ENCODE peak calls at places on chromosomes 7 and 10, in six cellular contexts. One of them, this sample, is unnamed.

GRCh38 chr10:48463318-48464003 is 141.4 kb downstream of the ARHGAP22 start:
- DNase-seq in SK-N-SH: peak; percentile 61
- DNase-seq in H1: no peak
- DNase-seq in HepG2: no peak
- DNase-seq in HCT116: no peak
- DNase-seq in GM12878: no peak
- DNase-seq in this sample: no peak

GRCh38 chr7:45196374-45196773 is 38.8 kb downstream of the RAMP3 start:
- DNase-seq in HepG2: no peak
- DNase-seq in SK-N-SH: no peak
- DNase-seq in GM12878: peak; percentile 9
- DNase-seq in HCT116: no peak
- DNase-seq in H1: no peak
- DNase-seq in this sample: no peak

GRCh38 chr7:100835903-100836811 is 8.8 kb upstream of the EPHB4 start:
- DNase-seq in HCT116: no peak
- DNase-seq in SK-N-SH: peak; percentile 36
- DNase-seq in GM12878: no peak
- DNase-seq in H1: peak; percentile 96
- DNase-seq in HepG2: no peak
- DNase-seq in this sample: no peak

GRCh38 chr10:62461120-62461519 is 87.0 kb downstream of the ZNF365 start:
- DNase-seq in HCT116: no peak
- DNase-seq in HepG2: no peak
- DNase-seq in GM12878: no peak
- DNase-seq in SK-N-SH: no peak
- DNase-seq in H1: no peak
- DNase-seq in this sample: no peak

GRCh38 chr7:33701927-33702326 is 203.4 kb upstream of the BMPER start:
- DNase-seq in HCT116: no peak
- DNase-seq in GM12878: no peak
- DNase-seq in HepG2: no peak
- DNase-seq in SK-N-SH: no peak
- DNase-seq in H1: no peak
- DNase-seq in this sample: no peak

GRCh38 chr10:1754506-1755177 is 17.3 kb upstream of the ADARB2 start:
- DNase-seq in HCT116: no peak
- DNase-seq in H1: no peak
- DNase-seq in SK-N-SH: no peak
- DNase-seq in HepG2: no peak
- DNase-seq in GM12878: no peak
- DNase-seq in this sample: no peak

GRCh38 chr10:22740180-22740579 is 25.8 kb upstream of the PIP4K2A start:
- DNase-seq in H1: no peak
- DNase-seq in HepG2: peak; percentile 14
- DNase-seq in SK-N-SH: no peak
- DNase-seq in HCT116: no peak
- DNase-seq in GM12878: no peak
- DNase-seq in this sample: no peak

GRCh38 chr7:127588697-127589482 is 679 bp downstream of the ARF5 start:
- DNase-seq in GM12878: no peak
- DNase-seq in HCT116: peak; percentile 29
- DNase-seq in H1: peak; percentile 31
- DNase-seq in HepG2: peak; percentile 50
- DNase-seq in SK-N-SH: peak; percentile 94
- DNase-seq in this sample: peak; percentile 46

GRCh38 chr10:43225004-43225786 is 41.7 kb downstream of the RASGEF1A start:
- DNase-seq in H1: no peak
- DNase-seq in GM12878: no peak
- DNase-seq in HepG2: no peak
- DNase-seq in HCT116: no peak
- DNase-seq in SK-N-SH: no peak
- DNase-seq in this sample: no peak

GRCh38 chr10:52447931-52448353 is 133.9 kb downstream of the DKK1 start:
- DNase-seq in HCT116: no peak
- DNase-seq in SK-N-SH: no peak
- DNase-seq in HepG2: no peak
- DNase-seq in H1: no peak
- DNase-seq in GM12878: no peak
- DNase-seq in this sample: peak; percentile 9

GRCh38 chr7:152424348-152425108 is 11.3 kb downstream of the KMT2C start:
- DNase-seq in SK-N-SH: no peak
- DNase-seq in GM12878: no peak
- DNase-seq in HepG2: no peak
- DNase-seq in H1: no peak
- DNase-seq in HCT116: no peak
- DNase-seq in this sample: no peak

GRCh38 chr7:34057956-34058355 is 152.6 kb downstream of the BMPER start:
- DNase-seq in HCT116: no peak
- DNase-seq in HepG2: no peak
- DNase-seq in H1: no peak
- DNase-seq in GM12878: no peak
- DNase-seq in SK-N-SH: no peak
- DNase-seq in this sample: peak; percentile 99

GRCh38 chr7:28835800-28836199 is 122.3 kb downstream of the TRIL start:
- DNase-seq in HCT116: no peak
- DNase-seq in SK-N-SH: no peak
- DNase-seq in GM12878: no peak
- DNase-seq in H1: no peak
- DNase-seq in HepG2: no peak
- DNase-seq in this sample: no peak

GRCh38 chr10:90451283-90451682 is 406.6 kb downstream of the HTR7 start:
- DNase-seq in H1: no peak
- DNase-seq in HCT116: peak; percentile 8
- DNase-seq in GM12878: no peak
- DNase-seq in HepG2: no peak
- DNase-seq in SK-N-SH: no peak
- DNase-seq in this sample: no peak

GRCh38 chr7:123846217-123846891 is 1.4 kb downstream of the HYAL4 start:
- DNase-seq in HCT116: no peak
- DNase-seq in GM12878: peak; percentile 7
- DNase-seq in H1: no peak
- DNase-seq in HepG2: no peak
- DNase-seq in SK-N-SH: no peak
- DNase-seq in this sample: no peak

GRCh38 chr7:38659931-38660330 is 28.8 kb upstream of the AMPH start:
- DNase-seq in GM12878: no peak
- DNase-seq in H1: no peak
- DNase-seq in SK-N-SH: no peak
- DNase-seq in HCT116: no peak
- DNase-seq in HepG2: no peak
- DNase-seq in this sample: no peak

DNA sequence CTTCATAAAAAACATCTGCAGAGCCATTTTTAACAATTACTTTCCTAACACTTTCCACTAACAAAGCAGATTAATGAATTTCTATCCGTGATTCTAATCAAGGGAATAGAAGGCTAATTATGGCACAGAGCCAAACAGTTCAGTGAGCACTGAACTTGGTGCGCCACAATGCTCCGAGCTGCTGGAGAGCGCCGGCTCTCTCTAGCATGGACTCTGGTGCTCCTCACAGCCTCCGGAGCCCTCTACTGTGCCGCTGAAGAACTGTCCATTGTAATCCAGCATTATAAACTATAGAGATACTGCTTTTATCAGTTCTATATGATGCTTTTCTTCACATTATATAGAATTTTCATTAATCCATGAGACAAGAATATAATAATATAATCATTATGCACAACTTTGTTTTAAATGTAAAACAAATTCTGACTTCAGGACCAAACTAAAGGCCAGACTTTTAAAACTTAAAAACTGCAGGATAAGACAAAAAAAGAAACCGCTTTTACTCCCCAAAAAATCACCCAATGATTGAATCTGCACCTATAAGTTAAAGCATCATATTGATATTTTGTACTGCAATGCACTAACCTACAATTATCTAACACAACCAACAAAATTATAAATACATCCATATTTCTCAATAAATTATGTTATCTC is 123.6 kb downstream of the RNF32 start:
- DNase-seq in H1: no peak
- DNase-seq in HepG2: peak; percentile 68
- DNase-seq in HCT116: peak; percentile 45
- DNase-seq in GM12878: no peak
- DNase-seq in SK-N-SH: peak; percentile 79
- DNase-seq in this sample: peak; percentile 79
- TF ChIP-seq JUND in H1: no peak
- TF ChIP-seq JUND in HepG2: no peak
- TF ChIP-seq JUND in HCT116: no peak
- TF ChIP-seq JUND in GM12878: no peak
- TF ChIP-seq JUND in SK-N-SH: no peak
- TF ChIP-seq JUND in this sample: no peak

GRCh38 chr10:131788386-131788785 is 112.4 kb upstream of the PPP2R2D start:
- DNase-seq in HCT116: no peak
- DNase-seq in SK-N-SH: no peak
- DNase-seq in H1: no peak
- DNase-seq in GM12878: no peak
- DNase-seq in HepG2: no peak
- DNase-seq in this sample: no peak
- TF ChIP-seq JUND in HCT116: no peak
- TF ChIP-seq JUND in SK-N-SH: no peak
- TF ChIP-seq JUND in H1: no peak
- TF ChIP-seq JUND in GM12878: no peak
- TF ChIP-seq JUND in HepG2: no peak
- TF ChIP-seq JUND in this sample: no peak

DNA sequence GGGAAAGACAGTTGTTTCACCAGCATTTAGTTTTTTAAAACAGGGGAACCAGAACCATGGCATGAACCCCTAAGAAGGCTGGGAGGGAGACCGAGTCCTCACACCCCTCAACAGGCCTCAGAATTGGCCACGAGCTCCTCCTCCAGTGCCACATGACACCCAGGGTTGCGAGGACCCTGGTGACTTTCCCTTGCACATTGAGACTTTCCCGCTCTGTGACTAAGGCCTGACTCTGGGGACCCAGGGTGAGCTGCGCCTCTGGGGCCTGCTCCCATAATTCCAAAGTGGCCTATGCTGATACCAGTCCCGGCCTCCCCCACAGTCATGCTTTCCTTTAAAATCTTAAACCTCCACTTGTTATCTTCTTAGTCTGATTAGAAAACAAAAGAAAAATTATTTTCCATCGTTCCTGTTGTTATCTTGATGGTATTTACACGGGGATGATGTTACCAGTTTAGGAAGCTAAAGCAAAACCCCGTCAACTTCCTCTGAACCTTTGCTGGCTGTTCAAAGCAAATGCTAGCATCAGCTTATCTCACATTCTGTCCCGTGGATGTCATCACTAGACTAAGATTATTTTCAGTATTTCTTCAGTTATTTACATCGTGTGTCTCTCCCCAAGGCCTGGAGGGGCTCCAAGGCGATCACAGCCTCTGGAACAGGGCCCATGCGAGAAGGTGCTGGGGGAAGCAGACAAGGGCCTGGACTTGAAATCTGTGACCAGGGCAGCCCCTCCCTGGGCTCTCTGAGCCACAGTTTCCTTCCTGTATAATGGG is 42.1 kb downstream of the FAM53B start:
- DNase-seq in HCT116: no peak
- DNase-seq in H1: no peak
- DNase-seq in HepG2: no peak
- DNase-seq in GM12878: no peak
- DNase-seq in SK-N-SH: no peak
- DNase-seq in this sample: no peak
- TF ChIP-seq JUND in HCT116: no peak
- TF ChIP-seq JUND in H1: no peak
- TF ChIP-seq JUND in HepG2: no peak
- TF ChIP-seq JUND in GM12878: no peak
- TF ChIP-seq JUND in SK-N-SH: no peak
- TF ChIP-seq JUND in this sample: no peak

DNA sequence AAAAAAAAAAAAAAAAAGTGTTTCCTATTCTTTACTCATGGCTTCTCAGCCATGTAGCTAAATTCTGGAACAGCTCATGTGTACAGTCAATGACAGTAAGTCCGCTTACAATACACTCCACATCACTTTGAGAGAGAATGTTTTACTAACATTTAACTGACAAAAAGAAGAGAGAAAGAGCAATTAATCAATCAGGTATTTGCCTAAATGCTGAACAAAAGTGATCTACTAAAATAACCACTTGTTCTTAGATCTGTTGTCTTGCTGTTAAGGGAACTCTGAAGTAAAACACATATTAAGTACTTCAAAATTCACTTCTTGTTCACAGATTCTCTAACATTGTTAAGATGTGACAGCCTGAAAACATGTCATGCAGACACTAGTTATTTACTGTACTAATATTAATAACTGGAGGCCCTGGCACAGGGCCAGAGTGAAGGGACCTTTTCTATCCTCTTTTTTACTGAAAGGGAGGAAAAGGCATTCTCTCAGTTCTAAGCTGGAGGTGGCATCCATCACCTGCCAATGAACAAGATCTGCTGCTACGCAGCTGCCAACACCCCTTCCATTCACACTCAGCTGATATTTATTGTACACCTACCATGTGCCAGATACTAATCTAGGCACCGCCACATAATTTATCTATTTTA is 72.6 kb downstream of the AHR start:
- DNase-seq in H1: no peak
- DNase-seq in HCT116: no peak
- DNase-seq in SK-N-SH: no peak
- DNase-seq in GM12878: no peak
- DNase-seq in HepG2: no peak
- DNase-seq in this sample: no peak
- TF ChIP-seq JUND in H1: no peak
- TF ChIP-seq JUND in HCT116: no peak
- TF ChIP-seq JUND in SK-N-SH: no peak
- TF ChIP-seq JUND in GM12878: no peak
- TF ChIP-seq JUND in HepG2: no peak
- TF ChIP-seq JUND in this sample: no peak